ENCODE peak calls at places on chromosomes 1 and 21, in four cellular contexts. Q, Z, Y and P are unnamed samples.

GRCh38 chr1:88685239-88685604 is 1.1 kb downstream of the PKN2 start:
- DNase-seq in Q (peak), Z (no peak), Y (no peak), P (no peak)

GRCh38 chr1:97929874-97930465 is 9.1 kb upstream of the DPYD start:
- DNase-seq in Q (no peak), Z (no peak), Y (no peak), P (no peak)

GRCh38 chr1:160801836-160802580 is 6.0 kb downstream of the LY9 start:
- DNase-seq in Q (no peak), Z (no peak), Y (no peak), P (no peak)

GRCh38 chr1:195202271-195202670 is 1406.0 kb downstream of the KCNT2 start:
- DNase-seq in Q (no peak), Z (no peak), Y (no peak), P (no peak)

GRCh38 chr1:169648187-169648586 is 18.3 kb upstream of the SELP start:
- DNase-seq in Q (no peak), Z (no peak), Y (no peak), P (no peak)

GRCh38 chr1:64471218-64471719 is 1.3 kb downstream of the CACHD1 start:
- DNase-seq in Q (no peak), Z (no peak), Y (no peak), P (peak)

GRCh38 chr21:41651396-41651795 is 115.5 kb downstream of the RIPK4 start:
- DNase-seq in Q (no peak), Z (no peak), Y (no peak), P (no peak)

GRCh38 chr21:29499734-29500343 is 201.1 kb downstream of the BACH1 start:
- DNase-seq in Q (peak), Z (peak), Y (peak), P (peak)

GRCh38 chr1:150981805-150982712 is at the start of gene ANXA9:
- DNase-seq in Q (no peak), Z (peak), Y (peak), P (peak)

GRCh38 chr1:172185206-172185605 is 235.3 kb upstream of the C1orf105 start:
- DNase-seq in Q (no peak), Z (no peak), Y (no peak), P (no peak)

GRCh38 chr1:88608139-88608943 is 75.7 kb upstream of the PKN2 start:
- DNase-seq in Q (peak), Z (peak), Y (peak), P (no peak)

GRCh38 chr1:26077524-26077923 is 10.1 kb upstream of the TRIM63 start:
- DNase-seq in Q (no peak), Z (no peak), Y (no peak), P (no peak)

GRCh38 chr21:16302851-16303282 is 573.1 kb downstream of the USP25 start:
- DNase-seq in Q (peak), Z (no peak), Y (no peak), P (no peak)

GRCh38 chr1:15994590-15995351 is 9.3 kb upstream of the SRARP start:
- DNase-seq in Q (peak), Z (peak), Y (peak), P (no peak)

GRCh38 chr1:16906873-16907272 is 11.1 kb downstream of the RNU1-2 start:
- DNase-seq in Q (no peak), Z (no peak), Y (no peak), P (no peak)

GRCh38 chr1:204936765-204937164 is 66.1 kb downstream of the NFASC start:
- DNase-seq in Q (no peak), Z (no peak), Y (no peak), P (no peak)

GRCh38 chr1:21090460-21090859 is 86.2 kb downstream of the EIF4G3 start:
- DNase-seq in Q (no peak), Z (no peak), Y (no peak), P (no peak)

GRCh38 chr1:101236546-101237228 is at the start of gene S1PR1:
- DNase-seq in Q (no peak), Z (no peak), Y (no peak), P (peak)

GRCh38 chr1:231039161-231040018 is 664 bp downstream of the FAM89A start:
- DNase-seq in Q (peak), Z (peak), Y (no peak), P (no peak)

GRCh38 chr21:33541105-33541711 is 709 bp downstream of the GART start:
- DNase-seq in Q (peak), Z (peak), Y (peak), P (no peak)

GRCh38 chr1:106526650-106527049 is 529.8 kb upstream of the PRMT6 start:
- DNase-seq in Q (no peak), Z (no peak), Y (no peak), P (no peak)

GRCh38 chr1:2545754-2546514 is 10.2 kb upstream of the TNFRSF14 start:
- DNase-seq in Q (peak), Z (peak), Y (peak), P (peak)

GRCh38 chr1:58933599-58933926 is 149.7 kb upstream of the JUN start:
- DNase-seq in Q (peak), Z (peak), Y (peak), P (no peak)

GRCh38 chr1:25590096-25590824 is 26.3 kb upstream of the MAN1C1 start:
- DNase-seq in Q (no peak), Z (no peak), Y (no peak), P (no peak)

GRCh38 chr1:3651011-3651938 is 1.0 kb upstream of the TP73 start:
- DNase-seq in Q (peak), Z (peak), Y (no peak), P (no peak)

DNA sequence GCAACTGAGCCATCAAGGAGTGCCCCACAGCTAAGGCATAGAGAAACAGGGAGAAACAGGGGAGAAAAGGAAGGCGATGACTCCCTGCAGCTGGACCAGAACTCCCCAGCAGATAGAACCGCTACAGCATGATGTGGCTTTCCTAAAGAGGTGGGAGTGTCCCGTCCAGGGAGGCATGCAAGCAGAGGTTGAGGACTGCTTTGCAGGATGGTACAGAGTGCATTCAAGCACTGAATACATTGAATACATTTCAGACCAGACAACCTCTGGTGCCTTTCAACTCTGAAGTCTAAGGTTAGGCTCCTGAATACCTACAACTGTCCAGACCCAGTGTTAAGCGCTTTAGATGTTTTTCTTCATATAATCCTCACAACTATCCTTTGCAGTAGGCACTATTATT is 13.3 kb downstream of the DLGAP3 start:
- DNase-seq in Q (no peak), Z (no peak), Y (no peak), P (peak)
- TF ChIP-seq PHF8 in Q (no peak), Z (no peak), Y (no peak), P (no peak)

DNA sequence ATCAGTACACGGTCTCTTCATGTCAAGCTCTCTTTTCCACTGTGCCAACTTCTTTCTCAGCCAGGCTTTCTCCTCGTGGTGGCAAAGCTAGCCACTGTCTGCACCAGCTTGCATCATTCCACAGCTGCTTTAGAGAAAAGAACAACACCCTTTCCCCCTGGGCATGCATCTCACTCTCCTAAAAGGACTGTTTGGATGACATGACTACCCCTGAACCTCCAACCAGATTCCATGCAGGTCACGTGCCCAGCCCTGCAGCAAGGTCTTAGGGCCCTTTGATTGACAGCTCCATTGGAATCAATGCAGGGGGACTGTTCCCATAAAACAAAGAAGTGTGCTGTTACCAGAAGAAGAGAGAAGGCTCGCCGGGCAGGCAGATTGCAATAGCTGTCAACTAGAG is 24.5 kb downstream of the KCNA2 start:
- DNase-seq in Q (no peak), Z (no peak), Y (no peak), P (no peak)
- TF ChIP-seq PHF8 in Q (no peak), Z (no peak), Y (no peak), P (no peak)

GRCh38 chr21:36211660-36212512 is 55.3 kb downstream of the DOP1B start:
- DNase-seq in Q (no peak), Z (no peak), Y (no peak), P (no peak)
- TF ChIP-seq PHF8 in Q (no peak), Z (no peak), Y (no peak), P (no peak)

DNA sequence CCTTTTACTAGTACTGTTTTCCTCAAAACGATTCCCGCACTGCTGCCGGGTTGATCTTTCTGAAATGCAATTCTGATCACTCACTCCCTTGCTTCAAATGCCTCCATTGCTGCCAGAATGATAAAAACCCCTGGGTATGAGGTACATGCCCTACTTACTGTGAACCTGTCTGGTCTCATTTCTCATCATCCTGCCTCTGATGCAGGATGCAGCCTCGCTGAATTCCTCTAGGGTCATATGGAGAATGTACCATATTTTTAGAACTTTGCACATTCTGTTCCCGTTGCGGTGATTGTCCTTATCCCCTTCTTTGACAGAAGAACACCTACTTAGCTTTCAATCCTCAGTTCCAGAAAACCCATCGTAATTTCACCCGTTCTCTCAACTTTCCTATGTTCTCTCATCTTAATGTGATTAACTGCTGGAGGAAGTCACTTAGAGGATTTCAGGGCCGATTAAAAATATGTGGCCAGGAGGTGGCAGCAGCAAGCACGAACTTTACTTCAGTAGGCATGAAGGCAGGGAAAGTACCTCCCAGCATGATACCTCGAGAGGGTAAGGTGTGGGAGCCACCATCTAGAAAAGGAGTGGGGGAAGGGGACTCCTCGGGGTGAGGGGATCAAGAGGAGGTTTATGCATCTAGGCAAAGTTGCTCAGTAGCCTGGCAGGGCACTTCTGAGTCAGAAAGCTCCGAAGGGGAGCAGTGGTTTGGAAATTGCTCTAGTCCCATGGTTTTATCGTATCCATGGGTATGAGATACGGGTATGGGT is 361.5 kb upstream of the ZP4 start:
- DNase-seq in Q (peak), Z (peak), Y (no peak), P (peak)
- TF ChIP-seq PHF8 in Q (no peak), Z (no peak), Y (no peak), P (no peak)

DNA sequence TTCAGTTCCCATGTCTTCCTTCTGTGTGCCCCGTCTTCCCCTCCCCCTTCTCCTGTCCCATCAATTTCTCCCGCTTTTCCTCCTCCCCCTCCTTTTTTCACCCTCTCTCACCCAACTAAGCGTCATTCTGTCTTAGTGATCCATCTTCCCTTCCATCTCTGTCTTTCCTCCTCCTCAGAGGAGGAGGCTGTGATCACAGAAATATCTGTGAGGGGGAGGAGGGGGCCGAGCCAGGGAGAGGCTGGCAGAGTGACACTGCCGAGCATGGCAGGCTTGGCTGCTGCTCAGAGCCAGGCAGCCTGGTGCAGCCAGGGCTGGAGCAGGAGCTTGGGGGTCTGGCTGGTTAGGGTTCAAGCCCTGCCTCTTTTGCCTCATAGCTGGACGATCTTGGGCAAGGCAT is 7.6 kb downstream of the HTR6 start:
- DNase-seq in Q (no peak), Z (no peak), Y (no peak), P (no peak)
- TF ChIP-seq PHF8 in Q (no peak), Z (no peak), Y (no peak), P (no peak)